ENCODE peak calls at places on chromosomes 12 and 14, in eight cellular contexts. One of them, this sample, is unnamed.

GRCh38 chr12:113461666-113462065 is 10.0 kb downstream of the LHX5 start:
- DNase-seq in stomach: no peak
- DNase-seq in transverse colon: no peak
- DNase-seq in K562: peak
- DNase-seq in sigmoid colon: no peak
- DNase-seq in upper lobe of left lung: no peak
- DNase-seq in GM12878: no peak
- DNase-seq in HepG2: peak
- DNase-seq in this sample: no peak

GRCh38 chr12:109518820-109519665 is 41.6 kb downstream of the UBE3B start:
- DNase-seq in stomach: peak
- DNase-seq in transverse colon: peak
- DNase-seq in K562: peak
- DNase-seq in sigmoid colon: peak
- DNase-seq in upper lobe of left lung: peak
- DNase-seq in GM12878: no peak
- DNase-seq in HepG2: peak
- DNase-seq in this sample: peak

GRCh38 chr12:45887544-45887943 is 102.8 kb downstream of the SCAF11 start:
- DNase-seq in stomach: no peak
- DNase-seq in transverse colon: no peak
- DNase-seq in K562: no peak
- DNase-seq in sigmoid colon: no peak
- DNase-seq in upper lobe of left lung: no peak
- DNase-seq in GM12878: no peak
- DNase-seq in HepG2: no peak
- DNase-seq in this sample: no peak

GRCh38 chr14:24042733-24043132 is 9.1 kb upstream of the CARMIL3 start:
- DNase-seq in stomach: no peak
- DNase-seq in transverse colon: no peak
- DNase-seq in K562: no peak
- DNase-seq in sigmoid colon: no peak
- DNase-seq in upper lobe of left lung: no peak
- DNase-seq in GM12878: no peak
- DNase-seq in HepG2: no peak
- DNase-seq in this sample: no peak

GRCh38 chr12:109102491-109102890 is 5.1 kb downstream of the UNG start:
- DNase-seq in stomach: no peak
- DNase-seq in transverse colon: no peak
- DNase-seq in K562: no peak
- DNase-seq in sigmoid colon: no peak
- DNase-seq in upper lobe of left lung: no peak
- DNase-seq in GM12878: no peak
- DNase-seq in HepG2: no peak
- DNase-seq in this sample: no peak

GRCh38 chr12:26520869-26521268 is 312.1 kb downstream of the ITPR2 start:
- DNase-seq in stomach: no peak
- DNase-seq in transverse colon: no peak
- DNase-seq in K562: no peak
- DNase-seq in sigmoid colon: no peak
- DNase-seq in upper lobe of left lung: no peak
- DNase-seq in GM12878: no peak
- DNase-seq in HepG2: no peak
- DNase-seq in this sample: no peak

GRCh38 chr14:53152627-53152908 is 555 bp downstream of the DDHD1 start:
- DNase-seq in stomach: no peak
- DNase-seq in transverse colon: no peak
- DNase-seq in K562: no peak
- DNase-seq in sigmoid colon: no peak
- DNase-seq in upper lobe of left lung: no peak
- DNase-seq in GM12878: no peak
- DNase-seq in HepG2: no peak
- DNase-seq in this sample: no peak

GRCh38 chr14:35352274-35353233 is 52.0 kb downstream of the NFKBIA start:
- DNase-seq in stomach: no peak
- DNase-seq in transverse colon: no peak
- DNase-seq in K562: no peak
- DNase-seq in sigmoid colon: peak
- DNase-seq in upper lobe of left lung: peak
- DNase-seq in GM12878: no peak
- DNase-seq in HepG2: no peak
- DNase-seq in this sample: no peak

GRCh38 chr12:121579190-121579791 is 1.5 kb downstream of the KDM2B start:
- DNase-seq in stomach: peak
- DNase-seq in transverse colon: peak
- DNase-seq in K562: peak
- DNase-seq in sigmoid colon: peak
- DNase-seq in upper lobe of left lung: peak
- DNase-seq in GM12878: no peak
- DNase-seq in HepG2: no peak
- DNase-seq in this sample: peak

GRCh38 chr14:67417633-67418032 is 5.7 kb upstream of the PLEK2 start:
- DNase-seq in stomach: no peak
- DNase-seq in transverse colon: no peak
- DNase-seq in K562: no peak
- DNase-seq in sigmoid colon: peak
- DNase-seq in upper lobe of left lung: peak
- DNase-seq in GM12878: no peak
- DNase-seq in HepG2: no peak
- DNase-seq in this sample: no peak

GRCh38 chr12:56695327-56696101 is 7.4 kb upstream of the PTGES3 start:
- DNase-seq in stomach: no peak
- DNase-seq in transverse colon: no peak
- DNase-seq in K562: peak
- DNase-seq in sigmoid colon: no peak
- DNase-seq in upper lobe of left lung: no peak
- DNase-seq in GM12878: no peak
- DNase-seq in HepG2: no peak
- DNase-seq in this sample: no peak

GRCh38 chr14:99348816-99349609 is 77.0 kb upstream of the BCL11B start:
- DNase-seq in stomach: no peak
- DNase-seq in transverse colon: no peak
- DNase-seq in K562: no peak
- DNase-seq in sigmoid colon: peak
- DNase-seq in upper lobe of left lung: no peak
- DNase-seq in GM12878: no peak
- DNase-seq in HepG2: no peak
- DNase-seq in this sample: peak

GRCh38 chr14:87065366-87065765 is 927.6 kb downstream of the GALC start:
- DNase-seq in stomach: no peak
- DNase-seq in transverse colon: no peak
- DNase-seq in K562: no peak
- DNase-seq in sigmoid colon: no peak
- DNase-seq in upper lobe of left lung: no peak
- DNase-seq in GM12878: no peak
- DNase-seq in HepG2: no peak
- DNase-seq in this sample: no peak

GRCh38 chr14:102085503-102085902 is 1.3 kb downstream of the HSP90AA1 start:
- DNase-seq in stomach: no peak
- DNase-seq in transverse colon: peak
- DNase-seq in K562: no peak
- DNase-seq in sigmoid colon: no peak
- DNase-seq in upper lobe of left lung: no peak
- DNase-seq in GM12878: no peak
- DNase-seq in HepG2: no peak
- DNase-seq in this sample: no peak

GRCh38 chr12:11500222-11500860 is 105.0 kb upstream of the PRB2 start:
- DNase-seq in stomach: peak
- DNase-seq in transverse colon: peak
- DNase-seq in K562: peak
- DNase-seq in sigmoid colon: peak
- DNase-seq in upper lobe of left lung: peak
- DNase-seq in GM12878: no peak
- DNase-seq in HepG2: peak
- DNase-seq in this sample: no peak

GRCh38 chr14:59275668-59276067 is 87.2 kb downstream of the DAAM1 start:
- DNase-seq in stomach: no peak
- DNase-seq in transverse colon: no peak
- DNase-seq in K562: peak
- DNase-seq in sigmoid colon: no peak
- DNase-seq in upper lobe of left lung: no peak
- DNase-seq in GM12878: peak
- DNase-seq in HepG2: peak
- DNase-seq in this sample: no peak

GRCh38 chr12:46218509-46219095 is 50.2 kb downstream of the SLC38A1 start:
- DNase-seq in stomach: no peak
- DNase-seq in transverse colon: peak
- DNase-seq in K562: no peak
- DNase-seq in sigmoid colon: no peak
- DNase-seq in upper lobe of left lung: no peak
- DNase-seq in GM12878: no peak
- DNase-seq in HepG2: no peak
- DNase-seq in this sample: no peak

GRCh38 chr14:101134161-101134631 is 230.7 kb upstream of the RTL1 start:
- DNase-seq in stomach: no peak
- DNase-seq in transverse colon: no peak
- DNase-seq in K562: no peak
- DNase-seq in sigmoid colon: no peak
- DNase-seq in upper lobe of left lung: no peak
- DNase-seq in GM12878: no peak
- DNase-seq in HepG2: no peak
- DNase-seq in this sample: no peak

GRCh38 chr12:132483612-132484011 is 6.3 kb upstream of the FBRSL1 start:
- DNase-seq in stomach: no peak
- DNase-seq in transverse colon: no peak
- DNase-seq in K562: no peak
- DNase-seq in sigmoid colon: no peak
- DNase-seq in upper lobe of left lung: no peak
- DNase-seq in GM12878: no peak
- DNase-seq in HepG2: no peak
- DNase-seq in this sample: no peak

GRCh38 chr12:101884174-101884573 is 6.8 kb downstream of the DRAM1 start:
- DNase-seq in stomach: no peak
- DNase-seq in transverse colon: no peak
- DNase-seq in K562: no peak
- DNase-seq in sigmoid colon: no peak
- DNase-seq in upper lobe of left lung: no peak
- DNase-seq in GM12878: no peak
- DNase-seq in HepG2: no peak
- DNase-seq in this sample: no peak

GRCh38 chr12:3313655-3314305 is 177.2 kb upstream of the PRMT8 start:
- DNase-seq in stomach: no peak
- DNase-seq in transverse colon: no peak
- DNase-seq in K562: peak
- DNase-seq in sigmoid colon: no peak
- DNase-seq in upper lobe of left lung: no peak
- DNase-seq in GM12878: no peak
- DNase-seq in HepG2: peak
- DNase-seq in this sample: no peak

GRCh38 chr14:65115615-65116014 is 13.3 kb upstream of the MAX start:
- DNase-seq in stomach: no peak
- DNase-seq in transverse colon: no peak
- DNase-seq in K562: no peak
- DNase-seq in sigmoid colon: no peak
- DNase-seq in upper lobe of left lung: no peak
- DNase-seq in GM12878: no peak
- DNase-seq in HepG2: no peak
- DNase-seq in this sample: no peak

DNA sequence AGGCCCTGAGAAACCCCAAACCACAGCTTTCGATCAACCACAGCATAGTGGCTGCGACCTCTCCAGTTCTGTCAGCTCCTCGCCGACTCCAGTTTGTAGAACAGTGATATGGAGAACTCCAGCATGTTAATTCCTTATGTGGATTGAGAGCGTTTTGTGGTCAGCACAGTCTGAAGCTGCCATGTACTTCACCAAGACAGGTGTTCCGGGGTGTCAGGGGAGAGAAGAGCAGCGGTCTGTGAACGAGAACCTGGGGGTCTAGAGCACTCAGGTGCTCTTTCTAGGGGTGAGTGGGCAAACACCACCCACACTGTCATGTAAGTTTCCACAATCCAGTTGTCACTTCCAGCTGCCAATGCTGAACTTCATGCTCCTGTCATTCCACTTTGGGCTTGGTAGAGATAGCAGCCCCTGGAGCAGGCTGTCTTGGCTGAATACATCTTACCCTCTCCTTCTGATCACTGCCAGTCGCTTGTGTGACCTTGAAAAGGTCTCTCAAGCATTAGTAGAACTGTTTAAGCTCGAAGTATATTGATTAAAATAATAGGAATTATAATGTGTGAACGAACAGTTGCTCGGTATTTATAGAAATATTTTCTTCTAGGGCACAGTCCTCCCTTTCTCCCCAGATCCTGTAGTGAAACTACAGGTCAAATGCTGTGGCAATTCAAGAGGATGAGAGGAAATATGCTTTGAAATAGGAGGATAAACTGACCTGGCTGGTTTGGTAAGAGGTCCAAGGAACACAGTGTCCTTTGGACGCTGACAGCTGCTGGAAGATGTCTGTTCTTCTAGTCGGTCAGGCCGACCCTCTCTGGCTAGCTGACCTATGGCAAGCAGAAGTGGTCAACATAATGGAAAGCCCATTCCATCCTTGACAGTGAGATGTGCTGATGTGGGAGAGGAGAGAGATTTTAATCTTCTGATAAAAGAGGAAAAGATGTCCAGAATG is 15.8 kb upstream of the MAX start:
- DNase-seq in stomach: no peak
- DNase-seq in transverse colon: no peak
- DNase-seq in K562: no peak
- DNase-seq in sigmoid colon: no peak
- DNase-seq in upper lobe of left lung: no peak
- DNase-seq in GM12878: no peak
- DNase-seq in HepG2: no peak
- DNase-seq in this sample: no peak
- TF ChIP-seq POLR2AphosphoS5 in stomach: no peak
- TF ChIP-seq POLR2AphosphoS5 in transverse colon: no peak
- TF ChIP-seq POLR2AphosphoS5 in K562: no peak
- TF ChIP-seq POLR2AphosphoS5 in sigmoid colon: no peak
- TF ChIP-seq POLR2AphosphoS5 in upper lobe of left lung: no peak
- TF ChIP-seq POLR2AphosphoS5 in GM12878: no peak
- TF ChIP-seq POLR2AphosphoS5 in HepG2: no peak
- TF ChIP-seq POLR2AphosphoS5 in this sample: no peak

GRCh38 chr12:7588703-7589329 is 76.9 kb downstream of the APOBEC1 start:
- DNase-seq in stomach: peak
- DNase-seq in transverse colon: peak
- DNase-seq in K562: peak
- DNase-seq in sigmoid colon: no peak
- DNase-seq in upper lobe of left lung: peak
- DNase-seq in GM12878: peak
- DNase-seq in HepG2: peak
- DNase-seq in this sample: no peak
- TF ChIP-seq EP300 in stomach: no peak
- TF ChIP-seq EP300 in transverse colon: no peak
- TF ChIP-seq EP300 in K562: no peak
- TF ChIP-seq EP300 in sigmoid colon: no peak
- TF ChIP-seq EP300 in upper lobe of left lung: no peak
- TF ChIP-seq EP300 in GM12878: no peak
- TF ChIP-seq EP300 in HepG2: no peak
- TF ChIP-seq EP300 in this sample: no peak

GRCh38 chr12:91785655-91786489 is 359.8 kb downstream of the BTG1 start:
- DNase-seq in stomach: no peak
- DNase-seq in transverse colon: no peak
- DNase-seq in K562: no peak
- DNase-seq in sigmoid colon: no peak
- DNase-seq in upper lobe of left lung: no peak
- DNase-seq in GM12878: no peak
- DNase-seq in HepG2: no peak
- DNase-seq in this sample: no peak
- TF ChIP-seq POLR2AphosphoS5 in stomach: no peak
- TF ChIP-seq POLR2AphosphoS5 in transverse colon: no peak
- TF ChIP-seq POLR2AphosphoS5 in K562: no peak
- TF ChIP-seq POLR2AphosphoS5 in sigmoid colon: no peak
- TF ChIP-seq POLR2AphosphoS5 in upper lobe of left lung: no peak
- TF ChIP-seq POLR2AphosphoS5 in GM12878: no peak
- TF ChIP-seq POLR2AphosphoS5 in HepG2: no peak
- TF ChIP-seq POLR2AphosphoS5 in this sample: no peak

GRCh38 chr12:64004639-64005038 is 160.1 kb downstream of the SRGAP1 start:
- DNase-seq in stomach: no peak
- DNase-seq in transverse colon: no peak
- DNase-seq in K562: no peak
- DNase-seq in sigmoid colon: no peak
- DNase-seq in upper lobe of left lung: no peak
- DNase-seq in GM12878: no peak
- DNase-seq in HepG2: no peak
- DNase-seq in this sample: no peak
- TF ChIP-seq EP300 in stomach: no peak
- TF ChIP-seq EP300 in transverse colon: no peak
- TF ChIP-seq EP300 in K562: no peak
- TF ChIP-seq EP300 in sigmoid colon: no peak
- TF ChIP-seq EP300 in upper lobe of left lung: no peak
- TF ChIP-seq EP300 in GM12878: no peak
- TF ChIP-seq EP300 in HepG2: no peak
- TF ChIP-seq EP300 in this sample: no peak